ENCODE peak calls at places on chromosomes 7 and 10, in five cellular contexts. One of them, this sample, is unnamed.

GRCh38 chr10:64731016-64731415 is 1209.8 kb downstream of the REEP3 start:
- DNase-seq in activated CD4-positive, alpha-beta T cell treated with anti-CD3 and anti-CD28 coated beads for 1 hour: no peak
- DNase-seq in hypothalamus: no peak
- DNase-seq in AG20443: no peak
- DNase-seq in naive thymus-derived CD8-positive, alpha-beta T cell: no peak
- DNase-seq in this sample: no peak

GRCh38 chr10:92574545-92575377 is 868 bp upstream of the IDE start:
- DNase-seq in activated CD4-positive, alpha-beta T cell treated with anti-CD3 and anti-CD28 coated beads for 1 hour: no peak
- DNase-seq in hypothalamus: no peak
- DNase-seq in naive thymus-derived CD8-positive, alpha-beta T cell: peak; percentile 28
- DNase-seq in AG20443: peak; percentile 47
- DNase-seq in this sample: no peak

GRCh38 chr10:110430369-110431273 is 67.1 kb upstream of the DUSP5 start:
- DNase-seq in AG20443: no peak
- DNase-seq in hypothalamus: no peak
- DNase-seq in activated CD4-positive, alpha-beta T cell treated with anti-CD3 and anti-CD28 coated beads for 1 hour: no peak
- DNase-seq in naive thymus-derived CD8-positive, alpha-beta T cell: no peak
- DNase-seq in this sample: no peak

GRCh38 chr10:11179231-11180105 is 161.8 kb downstream of the CELF2 start:
- DNase-seq in hypothalamus: no peak
- DNase-seq in naive thymus-derived CD8-positive, alpha-beta T cell: no peak
- DNase-seq in activated CD4-positive, alpha-beta T cell treated with anti-CD3 and anti-CD28 coated beads for 1 hour: no peak
- DNase-seq in AG20443: no peak
- DNase-seq in this sample: no peak

GRCh38 chr7:104196161-104196560 is 11.7 kb downstream of the ORC5 start:
- DNase-seq in activated CD4-positive, alpha-beta T cell treated with anti-CD3 and anti-CD28 coated beads for 1 hour: no peak
- DNase-seq in naive thymus-derived CD8-positive, alpha-beta T cell: no peak
- DNase-seq in hypothalamus: no peak
- DNase-seq in AG20443: no peak
- DNase-seq in this sample: no peak

GRCh38 chr7:259751-260405 is 30.1 kb upstream of the FOXL3 start:
- DNase-seq in activated CD4-positive, alpha-beta T cell treated with anti-CD3 and anti-CD28 coated beads for 1 hour: no peak
- DNase-seq in naive thymus-derived CD8-positive, alpha-beta T cell: no peak
- DNase-seq in AG20443: no peak
- DNase-seq in hypothalamus: no peak
- DNase-seq in this sample: no peak

GRCh38 chr10:66467042-66467441 is 458.8 kb upstream of the LRRTM3 start:
- DNase-seq in AG20443: no peak
- DNase-seq in hypothalamus: no peak
- DNase-seq in activated CD4-positive, alpha-beta T cell treated with anti-CD3 and anti-CD28 coated beads for 1 hour: no peak
- DNase-seq in naive thymus-derived CD8-positive, alpha-beta T cell: no peak
- DNase-seq in this sample: no peak

GRCh38 chr10:505459-505858 is 184.0 kb downstream of the DIP2C start:
- DNase-seq in naive thymus-derived CD8-positive, alpha-beta T cell: no peak
- DNase-seq in activated CD4-positive, alpha-beta T cell treated with anti-CD3 and anti-CD28 coated beads for 1 hour: no peak
- DNase-seq in hypothalamus: no peak
- DNase-seq in AG20443: no peak
- DNase-seq in this sample: no peak

GRCh38 chr10:72323108-72323932 is 31.4 kb downstream of the DNAJB12 start:
- DNase-seq in naive thymus-derived CD8-positive, alpha-beta T cell: no peak
- DNase-seq in activated CD4-positive, alpha-beta T cell treated with anti-CD3 and anti-CD28 coated beads for 1 hour: no peak
- DNase-seq in AG20443: no peak
- DNase-seq in hypothalamus: no peak
- DNase-seq in this sample: no peak

GRCh38 chr10:69334258-69335062 is 56.2 kb downstream of the HK1 start:
- DNase-seq in AG20443: no peak
- DNase-seq in activated CD4-positive, alpha-beta T cell treated with anti-CD3 and anti-CD28 coated beads for 1 hour: no peak
- DNase-seq in naive thymus-derived CD8-positive, alpha-beta T cell: no peak
- DNase-seq in hypothalamus: no peak
- DNase-seq in this sample: no peak

GRCh38 chr7:98178321-98178720 is 32.9 kb upstream of the BHLHA15 start:
- DNase-seq in hypothalamus: peak; percentile 53
- DNase-seq in AG20443: no peak
- DNase-seq in activated CD4-positive, alpha-beta T cell treated with anti-CD3 and anti-CD28 coated beads for 1 hour: no peak
- DNase-seq in naive thymus-derived CD8-positive, alpha-beta T cell: no peak
- DNase-seq in this sample: no peak

GRCh38 chr10:128898133-128898915 is 568.7 kb upstream of the MGMT start:
- DNase-seq in AG20443: no peak
- DNase-seq in hypothalamus: no peak
- DNase-seq in activated CD4-positive, alpha-beta T cell treated with anti-CD3 and anti-CD28 coated beads for 1 hour: no peak
- DNase-seq in naive thymus-derived CD8-positive, alpha-beta T cell: no peak
- DNase-seq in this sample: no peak

GRCh38 chr7:47580175-47580701 is 1.7 kb downstream of the TNS3 start:
- DNase-seq in AG20443: no peak
- DNase-seq in hypothalamus: no peak
- DNase-seq in naive thymus-derived CD8-positive, alpha-beta T cell: no peak
- DNase-seq in activated CD4-positive, alpha-beta T cell treated with anti-CD3 and anti-CD28 coated beads for 1 hour: no peak
- DNase-seq in this sample: no peak

GRCh38 chr10:30842185-30842584 is 189.5 kb downstream of the ZNF438 start:
- DNase-seq in hypothalamus: no peak
- DNase-seq in activated CD4-positive, alpha-beta T cell treated with anti-CD3 and anti-CD28 coated beads for 1 hour: no peak
- DNase-seq in AG20443: no peak
- DNase-seq in naive thymus-derived CD8-positive, alpha-beta T cell: no peak
- DNase-seq in this sample: no peak

GRCh38 chr7:116527521-116527920 is 2.7 kb downstream of the CAV1 start:
- DNase-seq in activated CD4-positive, alpha-beta T cell treated with anti-CD3 and anti-CD28 coated beads for 1 hour: no peak
- DNase-seq in hypothalamus: no peak
- DNase-seq in AG20443: no peak
- DNase-seq in naive thymus-derived CD8-positive, alpha-beta T cell: no peak
- DNase-seq in this sample: no peak

GRCh38 chr7:132435016-132435990 is 141.0 kb downstream of the PLXNA4 start:
- DNase-seq in activated CD4-positive, alpha-beta T cell treated with anti-CD3 and anti-CD28 coated beads for 1 hour: no peak
- DNase-seq in hypothalamus: no peak
- DNase-seq in naive thymus-derived CD8-positive, alpha-beta T cell: peak; percentile 39
- DNase-seq in AG20443: no peak
- DNase-seq in this sample: no peak

GRCh38 chr7:29248713-29249382 is 54.3 kb downstream of the CHN2 start:
- DNase-seq in hypothalamus: no peak
- DNase-seq in activated CD4-positive, alpha-beta T cell treated with anti-CD3 and anti-CD28 coated beads for 1 hour: no peak
- DNase-seq in AG20443: no peak
- DNase-seq in naive thymus-derived CD8-positive, alpha-beta T cell: no peak
- DNase-seq in this sample: no peak

GRCh38 chr7:142916508-142916907 is 17.0 kb downstream of the TRPV5 start:
- DNase-seq in AG20443: no peak
- DNase-seq in hypothalamus: no peak
- DNase-seq in naive thymus-derived CD8-positive, alpha-beta T cell: no peak
- DNase-seq in activated CD4-positive, alpha-beta T cell treated with anti-CD3 and anti-CD28 coated beads for 1 hour: no peak
- DNase-seq in this sample: no peak

GRCh38 chr10:19302117-19302516 is 253.5 kb downstream of the MALRD1 start:
- DNase-seq in hypothalamus: no peak
- DNase-seq in AG20443: no peak
- DNase-seq in naive thymus-derived CD8-positive, alpha-beta T cell: no peak
- DNase-seq in activated CD4-positive, alpha-beta T cell treated with anti-CD3 and anti-CD28 coated beads for 1 hour: no peak
- DNase-seq in this sample: no peak

GRCh38 chr10:120948889-120949382 is 97.8 kb downstream of the WDR11 start:
- DNase-seq in AG20443: peak; percentile 94
- DNase-seq in activated CD4-positive, alpha-beta T cell treated with anti-CD3 and anti-CD28 coated beads for 1 hour: peak; percentile 29
- DNase-seq in naive thymus-derived CD8-positive, alpha-beta T cell: peak; percentile 42
- DNase-seq in hypothalamus: peak; percentile 47
- DNase-seq in this sample: no peak

GRCh38 chr7:28408105-28408973 is 4.0 kb upstream of the CREB5 start:
- DNase-seq in activated CD4-positive, alpha-beta T cell treated with anti-CD3 and anti-CD28 coated beads for 1 hour: no peak
- DNase-seq in naive thymus-derived CD8-positive, alpha-beta T cell: no peak
- DNase-seq in AG20443: peak; percentile 28
- DNase-seq in hypothalamus: no peak
- DNase-seq in this sample: no peak

GRCh38 chr10:63697956-63698814 is 177.0 kb downstream of the REEP3 start:
- DNase-seq in activated CD4-positive, alpha-beta T cell treated with anti-CD3 and anti-CD28 coated beads for 1 hour: no peak
- DNase-seq in hypothalamus: no peak
- DNase-seq in naive thymus-derived CD8-positive, alpha-beta T cell: no peak
- DNase-seq in AG20443: no peak
- DNase-seq in this sample: no peak

GRCh38 chr7:134905375-134905774 is 80.9 kb upstream of the AGBL3 start:
- DNase-seq in AG20443: peak; percentile 80
- DNase-seq in naive thymus-derived CD8-positive, alpha-beta T cell: no peak
- DNase-seq in hypothalamus: no peak
- DNase-seq in activated CD4-positive, alpha-beta T cell treated with anti-CD3 and anti-CD28 coated beads for 1 hour: no peak
- DNase-seq in this sample: no peak

GRCh38 chr7:158648787-158649186 is 55.8 kb downstream of the NCAPG2 start:
- DNase-seq in activated CD4-positive, alpha-beta T cell treated with anti-CD3 and anti-CD28 coated beads for 1 hour: no peak
- DNase-seq in AG20443: peak; percentile 25
- DNase-seq in hypothalamus: no peak
- DNase-seq in naive thymus-derived CD8-positive, alpha-beta T cell: no peak
- DNase-seq in this sample: no peak

GRCh38 chr7:144026203-144026883 is 22.4 kb upstream of the OR2A5 start:
- DNase-seq in AG20443: no peak
- DNase-seq in hypothalamus: no peak
- DNase-seq in activated CD4-positive, alpha-beta T cell treated with anti-CD3 and anti-CD28 coated beads for 1 hour: no peak
- DNase-seq in naive thymus-derived CD8-positive, alpha-beta T cell: no peak
- DNase-seq in this sample: no peak

GRCh38 chr10:61465807-61466425 is 12.7 kb upstream of the TMEM26 start:
- DNase-seq in naive thymus-derived CD8-positive, alpha-beta T cell: no peak
- DNase-seq in AG20443: no peak
- DNase-seq in activated CD4-positive, alpha-beta T cell treated with anti-CD3 and anti-CD28 coated beads for 1 hour: no peak
- DNase-seq in hypothalamus: no peak
- DNase-seq in this sample: no peak

GRCh38 chr10:29063806-29064644 is 224.8 kb upstream of the LYZL1 start:
- DNase-seq in hypothalamus: no peak
- DNase-seq in naive thymus-derived CD8-positive, alpha-beta T cell: no peak
- DNase-seq in AG20443: peak; percentile 17
- DNase-seq in activated CD4-positive, alpha-beta T cell treated with anti-CD3 and anti-CD28 coated beads for 1 hour: no peak
- DNase-seq in this sample: no peak

GRCh38 chr7:3063016-3063753 is 19.5 kb upstream of the CARD11 start:
- DNase-seq in AG20443: no peak
- DNase-seq in activated CD4-positive, alpha-beta T cell treated with anti-CD3 and anti-CD28 coated beads for 1 hour: peak; percentile 72
- DNase-seq in hypothalamus: no peak
- DNase-seq in naive thymus-derived CD8-positive, alpha-beta T cell: peak; percentile 58
- DNase-seq in this sample: peak; percentile 24

GRCh38 chr10:78741541-78741940 is 327.2 kb upstream of the ZMIZ1 start:
- DNase-seq in hypothalamus: no peak
- DNase-seq in activated CD4-positive, alpha-beta T cell treated with anti-CD3 and anti-CD28 coated beads for 1 hour: no peak
- DNase-seq in AG20443: no peak
- DNase-seq in naive thymus-derived CD8-positive, alpha-beta T cell: no peak
- DNase-seq in this sample: no peak

GRCh38 chr7:84154991-84155781 is 39.4 kb downstream of the SEMA3A start:
- DNase-seq in naive thymus-derived CD8-positive, alpha-beta T cell: no peak
- DNase-seq in AG20443: no peak
- DNase-seq in hypothalamus: no peak
- DNase-seq in activated CD4-positive, alpha-beta T cell treated with anti-CD3 and anti-CD28 coated beads for 1 hour: no peak
- DNase-seq in this sample: no peak

GRCh38 chr7:28573751-28574295 is 161.5 kb downstream of the CREB5 start:
- DNase-seq in naive thymus-derived CD8-positive, alpha-beta T cell: no peak
- DNase-seq in AG20443: no peak
- DNase-seq in activated CD4-positive, alpha-beta T cell treated with anti-CD3 and anti-CD28 coated beads for 1 hour: no peak
- DNase-seq in hypothalamus: no peak
- DNase-seq in this sample: no peak

GRCh38 chr10:69411476-69411875 is 5.2 kb downstream of the TACR2 start:
- DNase-seq in activated CD4-positive, alpha-beta T cell treated with anti-CD3 and anti-CD28 coated beads for 1 hour: no peak
- DNase-seq in AG20443: no peak
- DNase-seq in hypothalamus: no peak
- DNase-seq in naive thymus-derived CD8-positive, alpha-beta T cell: no peak
- DNase-seq in this sample: no peak